ENCODE peak calls at places on chromosomes 13 and 19, in ten cellular contexts. S is activated CD8-positive, alpha-beta T cell treated with anti-CD3 and anti-CD28 coated beads for 36 hours; D is lower lobe of right lung; T is pancreas; J is NCI-H1105 treated with DMSO at 0.1 percent for 48 hours; N is activated gamma-delta T cell; R is EH; O is endothelial cell; K is M059J; E is endodermal cell. I is an unnamed sample.

GRCh38 chr19:10260141-10260584 is 8.1 kb downstream of the MRPL4 start:
- DNase-seq in S (peak; percentile 86), D (peak; percentile 90), T (no peak), J (no peak), N (no peak), R (no peak), O (no peak), K (peak; percentile 38), E (no peak), I (no peak)

GRCh38 chr19:46613525-46613924 is 11.4 kb downstream of the PTGIR start:
- DNase-seq in S (no peak), D (peak; percentile 43), T (no peak), J (no peak), N (no peak), R (no peak), O (no peak), K (no peak), E (peak; percentile 44), I (no peak)

GRCh38 chr13:51912091-51912490 is 50.3 kb downstream of the CCDC70 start:
- DNase-seq in S (no peak), D (no peak), T (no peak), J (peak; percentile 63), N (no peak), R (no peak), O (no peak), K (peak; percentile 8), E (no peak), I (no peak)

GRCh38 chr19:11594084-11594483 is 3.2 kb upstream of the ZNF627 start:
- DNase-seq in S (no peak), D (no peak), T (no peak), J (no peak), N (no peak), R (no peak), O (no peak), K (no peak), E (no peak), I (no peak)

GRCh38 chr19:34841780-34842179 is 68.8 kb upstream of the ZNF599 start:
- DNase-seq in S (no peak), D (no peak), T (no peak), J (no peak), N (no peak), R (no peak), O (no peak), K (no peak), E (peak; percentile 54), I (no peak)

GRCh38 chr13:70339738-70340137 is 231.5 kb upstream of the KLHL1 start:
- DNase-seq in S (no peak), D (no peak), T (no peak), J (peak; percentile 19), N (no peak), R (no peak), O (peak; percentile 18), K (no peak), E (peak; percentile 81), I (no peak)

GRCh38 chr13:20186771-20187170 is 6.0 kb downstream of the GJB2 start:
- DNase-seq in S (no peak), D (no peak), T (no peak), J (no peak), N (no peak), R (no peak), O (no peak), K (no peak), E (no peak), I (no peak)

GRCh38 chr13:51961493-51962403 is 49.5 kb downstream of the ATP7B start:
- DNase-seq in S (no peak), D (no peak), T (no peak), J (no peak), N (no peak), R (no peak), O (no peak), K (no peak), E (no peak), I (no peak)

GRCh38 chr19:43694553-43694952 is 21.3 kb upstream of the IRGC start:
- DNase-seq in S (no peak), D (no peak), T (no peak), J (no peak), N (no peak), R (no peak), O (no peak), K (no peak), E (no peak), I (no peak)

GRCh38 chr19:47227347-47228167 is 3.4 kb downstream of the BBC3 start:
- DNase-seq in S (peak; percentile 87), D (peak; percentile 94), T (peak; percentile 89), J (peak; percentile 32), N (no peak), R (peak; percentile 97), O (peak; percentile 86), K (peak; percentile 97), E (peak; percentile 99), I (peak; percentile 98)

GRCh38 chr13:51945149-51945548 is 66.1 kb downstream of the ATP7B start:
- DNase-seq in S (no peak), D (no peak), T (no peak), J (no peak), N (no peak), R (no peak), O (no peak), K (no peak), E (no peak), I (no peak)

GRCh38 chr19:13849991-13850909 is 26.7 kb upstream of the NANOS3 start:
- DNase-seq in S (peak; percentile 80), D (peak; percentile 91), T (peak; percentile 74), J (peak; percentile 50), N (peak; percentile 51), R (peak; percentile 81), O (peak; percentile 81), K (peak; percentile 74), E (peak; percentile 91), I (peak; percentile 79)

GRCh38 chr13:76758738-76759137 is 127.5 kb downstream of the KCTD12 start:
- DNase-seq in S (no peak), D (no peak), T (no peak), J (no peak), N (no peak), R (no peak), O (no peak), K (no peak), E (no peak), I (no peak)

GRCh38 chr19:48283908-48284307 is 14.0 kb downstream of the ZNF114 start:
- DNase-seq in S (no peak), D (no peak), T (no peak), J (no peak), N (no peak), R (peak; percentile 97), O (no peak), K (peak; percentile 75), E (no peak), I (peak; percentile 72)

GRCh38 chr19:36060430-36060829 is 5.7 kb downstream of the WDR62 start:
- DNase-seq in S (peak; percentile 44), D (no peak), T (no peak), J (peak; percentile 2), N (no peak), R (peak; percentile 61), O (peak; percentile 65), K (peak; percentile 34), E (peak; percentile 79), I (peak; percentile 72)

I was measured in fibroblast of villous mesenchyme.